ENCODE peak calls at places on chromosomes 11 and 22, in nine cellular contexts. G is uterus; R is aorta; B is CD4-positive, alpha-beta memory T cell; K is heart left ventricle; F is left lung; H is cardiac muscle cell; N is IMR-90; A is PC-9. E is an unnamed sample.

GRCh38 chr22:42452916-42453315 is 20.7 kb upstream of the NFAM1 start:
- DNase-seq in G (no peak), R (peak), B (no peak), K (no peak), F (no peak), H (no peak), N (no peak), A (no peak), E (no peak)

GRCh38 chr11:26234451-26234850 is 97.5 kb upstream of the ANO3 start:
- DNase-seq in G (no peak), R (no peak), B (no peak), K (no peak), F (no peak), H (no peak), N (peak), A (no peak), E (no peak)

GRCh38 chr11:117809236-117810055 is 12.4 kb upstream of the DSCAML1 start:
- DNase-seq in G (peak), R (peak), B (peak), K (peak), F (peak), H (peak), N (peak), A (no peak), E (peak)

GRCh38 chr11:42299780-42300179 is 840.3 kb upstream of the LRRC4C start:
- DNase-seq in G (no peak), R (no peak), B (no peak), K (no peak), F (no peak), H (no peak), N (no peak), A (no peak), E (no peak)

GRCh38 chr22:49368976-49369725 is 458.5 kb downstream of the BRD1 start:
- DNase-seq in G (no peak), R (peak), B (no peak), K (no peak), F (peak), H (no peak), N (no peak), A (no peak), E (no peak)

GRCh38 chr11:35588627-35589026 is 29.6 kb upstream of the FJX1 start:
- DNase-seq in G (no peak), R (no peak), B (no peak), K (no peak), F (no peak), H (no peak), N (peak), A (no peak), E (no peak)

GRCh38 chr11:124174001-124174400 is 9.1 kb upstream of the OR10D3 start:
- DNase-seq in G (no peak), R (no peak), B (no peak), K (no peak), F (no peak), H (peak), N (peak), A (peak), E (no peak)

GRCh38 chr22:39206491-39206890 is 38.3 kb downstream of the PDGFB start:
- DNase-seq in G (peak), R (peak), B (no peak), K (no peak), F (no peak), H (no peak), N (no peak), A (no peak), E (no peak)

GRCh38 chr11:103887001-103887680 is 149.3 kb upstream of the DDI1 start:
- DNase-seq in G (no peak), R (no peak), B (no peak), K (peak), F (no peak), H (peak), N (no peak), A (no peak), E (peak)

GRCh38 chr22:50673231-50674126 is 856 bp downstream of the SHANK3 start:
- DNase-seq in G (no peak), R (no peak), B (peak), K (no peak), F (no peak), H (no peak), N (no peak), A (peak), E (no peak)

GRCh38 chr11:32358729-32359128 is 76.6 kb downstream of the WT1 start:
- DNase-seq in G (no peak), R (no peak), B (no peak), K (no peak), F (peak), H (no peak), N (no peak), A (no peak), E (no peak)

GRCh38 chr11:15745266-15745665 is 611.1 kb downstream of the SOX6 start:
- DNase-seq in G (no peak), R (no peak), B (no peak), K (no peak), F (no peak), H (no peak), N (peak), A (peak), E (no peak)

GRCh38 chr11:15748673-15749190 is 607.6 kb downstream of the SOX6 start:
- DNase-seq in G (no peak), R (no peak), B (no peak), K (no peak), F (no peak), H (no peak), N (no peak), A (no peak), E (no peak)

GRCh38 chr11:15744693-15745092 is 611.7 kb downstream of the SOX6 start:
- DNase-seq in G (no peak), R (no peak), B (no peak), K (no peak), F (no peak), H (no peak), N (no peak), A (no peak), E (no peak)

GRCh38 chr11:15748107-15748506 is 608.2 kb downstream of the SOX6 start:
- DNase-seq in G (no peak), R (no peak), B (no peak), K (no peak), F (no peak), H (no peak), N (peak), A (no peak), E (no peak)

DNA sequence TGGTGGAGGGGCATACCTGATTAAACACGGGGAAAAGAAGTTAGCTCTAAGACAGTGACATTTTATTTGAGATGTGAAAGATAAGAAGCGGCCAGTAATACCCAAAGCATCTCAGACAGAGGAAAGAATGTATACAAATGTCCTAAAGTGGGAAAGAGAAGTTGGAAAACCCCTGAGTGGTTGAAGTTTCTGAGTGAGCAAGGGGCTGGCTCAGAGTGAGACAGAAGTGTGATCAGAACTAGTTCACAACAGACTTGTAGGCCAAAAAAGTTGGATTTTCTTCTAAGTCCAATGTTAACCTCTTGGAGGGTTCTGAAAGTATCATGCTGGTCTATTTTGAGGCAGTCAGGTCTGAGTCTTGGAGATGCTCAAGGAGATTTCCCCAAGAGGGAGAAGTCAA is 608.7 kb downstream of the SOX6 start:
- DNase-seq in G (no peak), R (no peak), B (no peak), K (no peak), F (no peak), H (no peak), N (peak), A (no peak), E (no peak)
- H3K27ac ChIP-seq in G (no peak), R (no peak), B (no peak), K (no peak), F (no peak), H (no peak), N (peak), A (no peak), E (no peak)

DNA sequence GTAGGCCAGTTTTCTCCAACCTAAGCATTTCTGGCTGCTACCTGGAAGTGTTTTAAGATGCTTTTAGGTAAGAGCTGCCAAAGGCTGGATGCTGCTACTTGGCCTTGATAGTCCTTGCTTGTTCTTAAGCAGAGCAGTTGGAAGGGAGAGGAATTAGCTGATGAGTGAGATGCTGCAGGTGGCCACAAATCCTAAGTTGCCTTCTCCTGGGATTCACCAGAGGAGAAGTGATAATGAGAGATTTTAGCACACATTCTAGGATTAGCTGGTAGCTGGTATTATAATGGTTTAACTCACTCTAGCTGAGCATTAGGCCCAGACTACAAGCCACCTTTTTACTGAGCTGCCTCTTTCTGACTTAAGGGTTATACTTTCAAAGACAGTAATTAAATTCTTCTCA is 442.9 kb upstream of the RAG2 start:
- DNase-seq in G (no peak), R (no peak), B (no peak), K (no peak), F (no peak), H (no peak), N (no peak), A (no peak), E (no peak)
- H3K27ac ChIP-seq in G (no peak), R (no peak), B (no peak), K (no peak), F (no peak), H (no peak), N (no peak), A (no peak), E (no peak)

GRCh38 chr22:17397756-17398155 is 28.5 kb downstream of the CECR2 start:
- DNase-seq in G (no peak), R (no peak), B (no peak), K (no peak), F (no peak), H (no peak), N (no peak), A (no peak), E (no peak)
- H3K27ac ChIP-seq in G (no peak), R (no peak), B (no peak), K (no peak), F (no peak), H (no peak), N (no peak), A (no peak), E (no peak)

GRCh38 chr11:102666331-102666957 is 39.1 kb downstream of the MMP27 start:
- DNase-seq in G (no peak), R (no peak), B (peak), K (no peak), F (no peak), H (peak), N (peak), A (peak), E (no peak)
- H3K27ac ChIP-seq in G (no peak), R (no peak), B (no peak), K (no peak), F (no peak), H (no peak), N (no peak), A (no peak), E (no peak)

GRCh38 chr11:108871152-108871551 is 206.3 kb downstream of the DDX10 start:
- DNase-seq in G (peak), R (peak), B (no peak), K (peak), F (no peak), H (peak), N (peak), A (no peak), E (no peak)

GRCh38 chr11:108873305-108873704 is 208.4 kb downstream of the DDX10 start:
- DNase-seq in G (no peak), R (no peak), B (no peak), K (no peak), F (no peak), H (no peak), N (peak), A (no peak), E (no peak)

GRCh38 chr11:108870373-108871020 is 205.6 kb downstream of the DDX10 start:
- DNase-seq in G (no peak), R (no peak), B (no peak), K (no peak), F (no peak), H (no peak), N (peak), A (no peak), E (no peak)

GRCh38 chr11:108872781-108873291 is 208.0 kb downstream of the DDX10 start:
- DNase-seq in G (no peak), R (no peak), B (no peak), K (no peak), F (no peak), H (no peak), N (peak), A (no peak), E (no peak)

GRCh38 chr11:108871867-108872266 is 207.0 kb downstream of the DDX10 start:
- DNase-seq in G (no peak), R (no peak), B (no peak), K (no peak), F (no peak), H (no peak), N (no peak), A (no peak), E (no peak)
- H3K27ac ChIP-seq in G (no peak), R (no peak), B (no peak), K (no peak), F (no peak), H (no peak), N (peak), A (no peak), E (no peak)

E was measured in caudate nucleus.